ENCODE peak calls at places on chromosomes 1 and 21, in nine cellular contexts. One of them, this sample, is unnamed.

GRCh38 chr1:111813440-111814304 is 58.0 kb downstream of the DDX20 start:
- DNase-seq in D341Med: peak; percentile 39
- DNase-seq in GM10248: no peak
- DNase-seq in sciatic nerve: no peak
- DNase-seq in NCI-H1105 treated with DMSO at 0.1 percent for 48 hours: no peak
- DNase-seq in midbrain: no peak
- DNase-seq in brain microvascular endothelial cell: no peak
- DNase-seq in left colon: no peak
- DNase-seq in activated naive CD4-positive, alpha-beta T cell treated with anti-CD3 and anti-CD28 coated beads, Interleukin-2, amount 10 ng/mL, durations not matched to agents 7 days and 5 days: no peak
- DNase-seq in this sample: peak; percentile 66

GRCh38 chr1:158999301-159000069 is 10.2 kb upstream of the IFI16 start:
- DNase-seq in D341Med: no peak
- DNase-seq in GM10248: no peak
- DNase-seq in sciatic nerve: peak; percentile 90
- DNase-seq in NCI-H1105 treated with DMSO at 0.1 percent for 48 hours: peak; percentile 91
- DNase-seq in midbrain: peak; percentile 87
- DNase-seq in brain microvascular endothelial cell: peak; percentile 92
- DNase-seq in left colon: peak; percentile 69
- DNase-seq in activated naive CD4-positive, alpha-beta T cell treated with anti-CD3 and anti-CD28 coated beads, Interleukin-2, amount 10 ng/mL, durations not matched to agents 7 days and 5 days: no peak
- DNase-seq in this sample: peak; percentile 30

GRCh38 chr21:17461582-17461981 is 51.3 kb upstream of the CXADR start:
- DNase-seq in D341Med: no peak
- DNase-seq in GM10248: no peak
- DNase-seq in sciatic nerve: no peak
- DNase-seq in NCI-H1105 treated with DMSO at 0.1 percent for 48 hours: no peak
- DNase-seq in midbrain: no peak
- DNase-seq in brain microvascular endothelial cell: no peak
- DNase-seq in left colon: no peak
- DNase-seq in activated naive CD4-positive, alpha-beta T cell treated with anti-CD3 and anti-CD28 coated beads, Interleukin-2, amount 10 ng/mL, durations not matched to agents 7 days and 5 days: no peak
- DNase-seq in this sample: no peak

GRCh38 chr21:42925114-42925907 is at the start of gene ERVH48-1:
- DNase-seq in D341Med: no peak
- DNase-seq in GM10248: no peak
- DNase-seq in sciatic nerve: no peak
- DNase-seq in NCI-H1105 treated with DMSO at 0.1 percent for 48 hours: no peak
- DNase-seq in midbrain: no peak
- DNase-seq in brain microvascular endothelial cell: no peak
- DNase-seq in left colon: no peak
- DNase-seq in activated naive CD4-positive, alpha-beta T cell treated with anti-CD3 and anti-CD28 coated beads, Interleukin-2, amount 10 ng/mL, durations not matched to agents 7 days and 5 days: peak; percentile 52
- DNase-seq in this sample: no peak

GRCh38 chr1:198623920-198624647 is 14.8 kb upstream of the PTPRC start:
- DNase-seq in D341Med: no peak
- DNase-seq in GM10248: no peak
- DNase-seq in sciatic nerve: no peak
- DNase-seq in NCI-H1105 treated with DMSO at 0.1 percent for 48 hours: no peak
- DNase-seq in midbrain: no peak
- DNase-seq in brain microvascular endothelial cell: peak; percentile 79
- DNase-seq in left colon: no peak
- DNase-seq in activated naive CD4-positive, alpha-beta T cell treated with anti-CD3 and anti-CD28 coated beads, Interleukin-2, amount 10 ng/mL, durations not matched to agents 7 days and 5 days: peak; percentile 42
- DNase-seq in this sample: no peak

GRCh38 chr1:59678809-59679228 is 135.9 kb upstream of the HOOK1 start:
- DNase-seq in D341Med: no peak
- DNase-seq in GM10248: no peak
- DNase-seq in sciatic nerve: no peak
- DNase-seq in NCI-H1105 treated with DMSO at 0.1 percent for 48 hours: no peak
- DNase-seq in midbrain: no peak
- DNase-seq in brain microvascular endothelial cell: peak; percentile 99
- DNase-seq in left colon: no peak
- DNase-seq in activated naive CD4-positive, alpha-beta T cell treated with anti-CD3 and anti-CD28 coated beads, Interleukin-2, amount 10 ng/mL, durations not matched to agents 7 days and 5 days: no peak
- DNase-seq in this sample: peak; percentile 84

GRCh38 chr1:2448098-2448445 is 28.0 kb upstream of the PLCH2 start:
- DNase-seq in D341Med: no peak
- DNase-seq in GM10248: no peak
- DNase-seq in sciatic nerve: no peak
- DNase-seq in NCI-H1105 treated with DMSO at 0.1 percent for 48 hours: no peak
- DNase-seq in midbrain: no peak
- DNase-seq in brain microvascular endothelial cell: peak; percentile 57
- DNase-seq in left colon: no peak
- DNase-seq in activated naive CD4-positive, alpha-beta T cell treated with anti-CD3 and anti-CD28 coated beads, Interleukin-2, amount 10 ng/mL, durations not matched to agents 7 days and 5 days: no peak
- DNase-seq in this sample: no peak

GRCh38 chr1:175191654-175192053 is 922 bp downstream of the KIAA0040 start:
- DNase-seq in D341Med: no peak
- DNase-seq in GM10248: peak; percentile 48
- DNase-seq in sciatic nerve: no peak
- DNase-seq in NCI-H1105 treated with DMSO at 0.1 percent for 48 hours: peak; percentile 26
- DNase-seq in midbrain: no peak
- DNase-seq in brain microvascular endothelial cell: no peak
- DNase-seq in left colon: peak; percentile 43
- DNase-seq in activated naive CD4-positive, alpha-beta T cell treated with anti-CD3 and anti-CD28 coated beads, Interleukin-2, amount 10 ng/mL, durations not matched to agents 7 days and 5 days: peak; percentile 60
- DNase-seq in this sample: peak; percentile 35

GRCh38 chr1:91427741-91428140 is 23.1 kb upstream of the HFM1 start:
- DNase-seq in D341Med: no peak
- DNase-seq in GM10248: no peak
- DNase-seq in sciatic nerve: no peak
- DNase-seq in NCI-H1105 treated with DMSO at 0.1 percent for 48 hours: no peak
- DNase-seq in midbrain: no peak
- DNase-seq in brain microvascular endothelial cell: no peak
- DNase-seq in left colon: no peak
- DNase-seq in activated naive CD4-positive, alpha-beta T cell treated with anti-CD3 and anti-CD28 coated beads, Interleukin-2, amount 10 ng/mL, durations not matched to agents 7 days and 5 days: no peak
- DNase-seq in this sample: peak; percentile 25

GRCh38 chr1:59520759-59521442 is 224.0 kb downstream of the FGGY start:
- DNase-seq in D341Med: no peak
- DNase-seq in GM10248: no peak
- DNase-seq in sciatic nerve: no peak
- DNase-seq in NCI-H1105 treated with DMSO at 0.1 percent for 48 hours: no peak
- DNase-seq in midbrain: no peak
- DNase-seq in brain microvascular endothelial cell: peak; percentile 84
- DNase-seq in left colon: no peak
- DNase-seq in activated naive CD4-positive, alpha-beta T cell treated with anti-CD3 and anti-CD28 coated beads, Interleukin-2, amount 10 ng/mL, durations not matched to agents 7 days and 5 days: no peak
- DNase-seq in this sample: no peak

GRCh38 chr1:167899253-167899681 is 14.7 kb downstream of the ADCY10 start:
- DNase-seq in D341Med: no peak
- DNase-seq in GM10248: peak; percentile 57
- DNase-seq in sciatic nerve: no peak
- DNase-seq in NCI-H1105 treated with DMSO at 0.1 percent for 48 hours: no peak
- DNase-seq in midbrain: no peak
- DNase-seq in brain microvascular endothelial cell: no peak
- DNase-seq in left colon: no peak
- DNase-seq in activated naive CD4-positive, alpha-beta T cell treated with anti-CD3 and anti-CD28 coated beads, Interleukin-2, amount 10 ng/mL, durations not matched to agents 7 days and 5 days: no peak
- DNase-seq in this sample: no peak

GRCh38 chr1:27522860-27523665 is 33.1 kb upstream of the WASF2 start:
- DNase-seq in D341Med: peak; percentile 49
- DNase-seq in GM10248: no peak
- DNase-seq in sciatic nerve: no peak
- DNase-seq in NCI-H1105 treated with DMSO at 0.1 percent for 48 hours: no peak
- DNase-seq in midbrain: peak; percentile 46
- DNase-seq in brain microvascular endothelial cell: no peak
- DNase-seq in left colon: no peak
- DNase-seq in activated naive CD4-positive, alpha-beta T cell treated with anti-CD3 and anti-CD28 coated beads, Interleukin-2, amount 10 ng/mL, durations not matched to agents 7 days and 5 days: peak; percentile 83
- DNase-seq in this sample: peak; percentile 79

GRCh38 chr1:167617100-167617949 is 12.7 kb upstream of the RCSD1 start:
- DNase-seq in D341Med: no peak
- DNase-seq in GM10248: no peak
- DNase-seq in sciatic nerve: no peak
- DNase-seq in NCI-H1105 treated with DMSO at 0.1 percent for 48 hours: no peak
- DNase-seq in midbrain: no peak
- DNase-seq in brain microvascular endothelial cell: peak; percentile 54
- DNase-seq in left colon: peak; percentile 49
- DNase-seq in activated naive CD4-positive, alpha-beta T cell treated with anti-CD3 and anti-CD28 coated beads, Interleukin-2, amount 10 ng/mL, durations not matched to agents 7 days and 5 days: peak; percentile 46
- DNase-seq in this sample: no peak